ENCODE peak calls at places on chromosomes 12 and 14, in six cellular contexts. One of them, this sample, is unnamed.
A peak's percentile ranks its signal among the peaks of the same experiment; 100 is the strongest.

GRCh38 chr12:81263072-81263471 is 185.2 kb downstream of the ACSS3 start:
- DNase-seq in heart left ventricle: no peak
- DNase-seq in ovary: no peak
- DNase-seq in body of pancreas: no peak
- DNase-seq in esophagus muscularis mucosa: no peak
- DNase-seq in endothelial cell of umbilical vein: no peak
- DNase-seq in this sample: no peak

GRCh38 chr14:68143341-68143807 is 323.8 kb downstream of the RAD51B start:
- DNase-seq in heart left ventricle: peak; percentile 81
- DNase-seq in ovary: peak; percentile 95
- DNase-seq in body of pancreas: peak; percentile 88
- DNase-seq in esophagus muscularis mucosa: peak; percentile 94
- DNase-seq in endothelial cell of umbilical vein: peak; percentile 48
- DNase-seq in this sample: peak; percentile 4

GRCh38 chr12:77047341-77048202 is 17.8 kb downstream of the E2F7 start:
- DNase-seq in heart left ventricle: no peak
- DNase-seq in ovary: no peak
- DNase-seq in body of pancreas: no peak
- DNase-seq in esophagus muscularis mucosa: no peak
- DNase-seq in endothelial cell of umbilical vein: no peak
- DNase-seq in this sample: no peak

GRCh38 chr14:41609704-41610183 is 3.1 kb downstream of the LRFN5 start:
- DNase-seq in heart left ventricle: no peak
- DNase-seq in ovary: no peak
- DNase-seq in body of pancreas: no peak
- DNase-seq in esophagus muscularis mucosa: no peak
- DNase-seq in endothelial cell of umbilical vein: no peak
- DNase-seq in this sample: no peak

GRCh38 chr12:51009038-51009437 is 17.1 kb downstream of the SLC11A2 start:
- DNase-seq in heart left ventricle: peak; percentile 63
- DNase-seq in ovary: no peak
- DNase-seq in body of pancreas: peak; percentile 67
- DNase-seq in esophagus muscularis mucosa: no peak
- DNase-seq in endothelial cell of umbilical vein: no peak
- DNase-seq in this sample: peak; percentile 55

GRCh38 chr12:49349266-49349665 is 2.6 kb downstream of the DNAJC22 start:
- DNase-seq in heart left ventricle: no peak
- DNase-seq in ovary: no peak
- DNase-seq in body of pancreas: no peak
- DNase-seq in esophagus muscularis mucosa: no peak
- DNase-seq in endothelial cell of umbilical vein: no peak
- DNase-seq in this sample: no peak

GRCh38 chr14:66361013-66361412 is 125.2 kb upstream of the CCDC196 start:
- DNase-seq in heart left ventricle: no peak
- DNase-seq in ovary: no peak
- DNase-seq in body of pancreas: no peak
- DNase-seq in esophagus muscularis mucosa: no peak
- DNase-seq in endothelial cell of umbilical vein: no peak
- DNase-seq in this sample: no peak

GRCh38 chr12:55728185-55728931 is 451 bp downstream of the CD63 start:
- DNase-seq in heart left ventricle: peak; percentile 90
- DNase-seq in ovary: peak; percentile 89
- DNase-seq in body of pancreas: peak; percentile 89
- DNase-seq in esophagus muscularis mucosa: no peak
- DNase-seq in endothelial cell of umbilical vein: peak; percentile 61
- DNase-seq in this sample: peak; percentile 69

GRCh38 chr14:90905531-90905930 is 89.3 kb upstream of the TTC7B start:
- DNase-seq in heart left ventricle: no peak
- DNase-seq in ovary: no peak
- DNase-seq in body of pancreas: no peak
- DNase-seq in esophagus muscularis mucosa: no peak
- DNase-seq in endothelial cell of umbilical vein: no peak
- DNase-seq in this sample: no peak

GRCh38 chr14:98791661-98792060 is 480.3 kb downstream of the BCL11B start:
- DNase-seq in heart left ventricle: no peak
- DNase-seq in ovary: no peak
- DNase-seq in body of pancreas: no peak
- DNase-seq in esophagus muscularis mucosa: no peak
- DNase-seq in endothelial cell of umbilical vein: no peak
- DNase-seq in this sample: no peak

GRCh38 chr12:42910656-42911055 is 321.1 kb upstream of the PRICKLE1 start:
- DNase-seq in heart left ventricle: no peak
- DNase-seq in ovary: no peak
- DNase-seq in body of pancreas: no peak
- DNase-seq in esophagus muscularis mucosa: no peak
- DNase-seq in endothelial cell of umbilical vein: no peak
- DNase-seq in this sample: no peak

GRCh38 chr12:63941879-63942278 is 97.4 kb downstream of the SRGAP1 start:
- DNase-seq in heart left ventricle: no peak
- DNase-seq in ovary: no peak
- DNase-seq in body of pancreas: no peak
- DNase-seq in esophagus muscularis mucosa: no peak
- DNase-seq in endothelial cell of umbilical vein: no peak
- DNase-seq in this sample: no peak

GRCh38 chr12:101280006-101280505 is at the start of gene UTP20:
- DNase-seq in heart left ventricle: peak; percentile 90
- DNase-seq in ovary: peak; percentile 93
- DNase-seq in body of pancreas: peak; percentile 91
- DNase-seq in esophagus muscularis mucosa: peak; percentile 98
- DNase-seq in endothelial cell of umbilical vein: peak; percentile 94
- DNase-seq in this sample: peak; percentile 96

GRCh38 chr14:30525833-30526232 is 33.1 kb upstream of the G2E3 start:
- DNase-seq in heart left ventricle: no peak
- DNase-seq in ovary: no peak
- DNase-seq in body of pancreas: no peak
- DNase-seq in esophagus muscularis mucosa: no peak
- DNase-seq in endothelial cell of umbilical vein: no peak
- DNase-seq in this sample: no peak

GRCh38 chr12:111907740-111908139 is 65.7 kb downstream of the MAPKAPK5 start:
- DNase-seq in heart left ventricle: no peak
- DNase-seq in ovary: no peak
- DNase-seq in body of pancreas: no peak
- DNase-seq in esophagus muscularis mucosa: no peak
- DNase-seq in endothelial cell of umbilical vein: no peak
- DNase-seq in this sample: no peak

GRCh38 chr12:128909653-128910052 is 56.4 kb downstream of the GLT1D1 start:
- DNase-seq in heart left ventricle: no peak
- DNase-seq in ovary: no peak
- DNase-seq in body of pancreas: no peak
- DNase-seq in esophagus muscularis mucosa: no peak
- DNase-seq in endothelial cell of umbilical vein: no peak
- DNase-seq in this sample: no peak

GRCh38 chr14:76320486-76320885 is 55.5 kb upstream of the ESRRB start:
- DNase-seq in heart left ventricle: no peak
- DNase-seq in ovary: no peak
- DNase-seq in body of pancreas: no peak
- DNase-seq in esophagus muscularis mucosa: no peak
- DNase-seq in endothelial cell of umbilical vein: no peak
- DNase-seq in this sample: no peak

GRCh38 chr12:98532687-98533304 is 17.4 kb downstream of the TMPO start:
- DNase-seq in heart left ventricle: no peak
- DNase-seq in ovary: no peak
- DNase-seq in body of pancreas: peak; percentile 30
- DNase-seq in esophagus muscularis mucosa: no peak
- DNase-seq in endothelial cell of umbilical vein: peak; percentile 51
- DNase-seq in this sample: peak; percentile 78

GRCh38 chr12:29103539-29103974 is 45.5 kb upstream of the FAR2 start:
- DNase-seq in heart left ventricle: no peak
- DNase-seq in ovary: no peak
- DNase-seq in body of pancreas: no peak
- DNase-seq in esophagus muscularis mucosa: no peak
- DNase-seq in endothelial cell of umbilical vein: no peak
- DNase-seq in this sample: peak; percentile 23

GRCh38 chr12:3453947-3454675 is 36.9 kb upstream of the PRMT8 start:
- DNase-seq in heart left ventricle: no peak
- DNase-seq in ovary: no peak
- DNase-seq in body of pancreas: no peak
- DNase-seq in esophagus muscularis mucosa: no peak
- DNase-seq in endothelial cell of umbilical vein: no peak
- DNase-seq in this sample: no peak

GRCh38 chr12:49974231-49974675 is 1.5 kb downstream of the AQP6 start:
- DNase-seq in heart left ventricle: peak; percentile 70
- DNase-seq in ovary: peak; percentile 53
- DNase-seq in body of pancreas: peak; percentile 75
- DNase-seq in esophagus muscularis mucosa: no peak
- DNase-seq in endothelial cell of umbilical vein: peak; percentile 47
- DNase-seq in this sample: peak; percentile 29

GRCh38 chr12:65123435-65124063 is 2.4 kb upstream of the WIF1 start:
- DNase-seq in heart left ventricle: no peak
- DNase-seq in ovary: no peak
- DNase-seq in body of pancreas: peak; percentile 17
- DNase-seq in esophagus muscularis mucosa: no peak
- DNase-seq in endothelial cell of umbilical vein: peak; percentile 40
- DNase-seq in this sample: peak; percentile 60

GRCh38 chr12:75783093-75783877 is 248.3 kb downstream of the PHLDA1 start:
- DNase-seq in heart left ventricle: peak; percentile 30
- DNase-seq in ovary: no peak
- DNase-seq in body of pancreas: peak; percentile 28
- DNase-seq in esophagus muscularis mucosa: no peak
- DNase-seq in endothelial cell of umbilical vein: no peak
- DNase-seq in this sample: no peak

GRCh38 chr14:32764131-32764530 is 174.5 kb upstream of the NPAS3 start:
- DNase-seq in heart left ventricle: no peak
- DNase-seq in ovary: no peak
- DNase-seq in body of pancreas: no peak
- DNase-seq in esophagus muscularis mucosa: no peak
- DNase-seq in endothelial cell of umbilical vein: no peak
- DNase-seq in this sample: no peak

GRCh38 chr12:3973939-3974644 is 100.9 kb upstream of the PARP11 start:
- DNase-seq in heart left ventricle: no peak
- DNase-seq in ovary: no peak
- DNase-seq in body of pancreas: peak; percentile 14
- DNase-seq in esophagus muscularis mucosa: no peak
- DNase-seq in endothelial cell of umbilical vein: no peak
- DNase-seq in this sample: peak; percentile 33

GRCh38 chr14:61733972-61734371 is 28.2 kb upstream of the SNAPC1 start:
- DNase-seq in heart left ventricle: no peak
- DNase-seq in ovary: no peak
- DNase-seq in body of pancreas: no peak
- DNase-seq in esophagus muscularis mucosa: no peak
- DNase-seq in endothelial cell of umbilical vein: no peak
- DNase-seq in this sample: no peak

GRCh38 chr14:79278286-79278797 is 933.0 kb downstream of the DIO2 start:
- DNase-seq in heart left ventricle: no peak
- DNase-seq in ovary: no peak
- DNase-seq in body of pancreas: no peak
- DNase-seq in esophagus muscularis mucosa: no peak
- DNase-seq in endothelial cell of umbilical vein: no peak
- DNase-seq in this sample: no peak

GRCh38 chr12:21662122-21662792 is 4.6 kb upstream of the LDHB start:
- DNase-seq in heart left ventricle: no peak
- DNase-seq in ovary: no peak
- DNase-seq in body of pancreas: no peak
- DNase-seq in esophagus muscularis mucosa: no peak
- DNase-seq in endothelial cell of umbilical vein: no peak
- DNase-seq in this sample: no peak

GRCh38 chr12:21655594-21655993 is 2.0 kb downstream of the LDHB start:
- DNase-seq in heart left ventricle: no peak
- DNase-seq in ovary: no peak
- DNase-seq in body of pancreas: no peak
- DNase-seq in esophagus muscularis mucosa: no peak
- DNase-seq in endothelial cell of umbilical vein: no peak
- DNase-seq in this sample: peak; percentile 60

GRCh38 chr12:21656931-21657335 is 709 bp downstream of the LDHB start:
- DNase-seq in heart left ventricle: peak; percentile 27
- DNase-seq in ovary: no peak
- DNase-seq in body of pancreas: peak; percentile 60
- DNase-seq in esophagus muscularis mucosa: no peak
- DNase-seq in endothelial cell of umbilical vein: peak; percentile 69
- DNase-seq in this sample: peak; percentile 71

GRCh38 chr12:21659383-21659782 is 1.7 kb upstream of the LDHB start:
- DNase-seq in heart left ventricle: no peak
- DNase-seq in ovary: no peak
- DNase-seq in body of pancreas: no peak
- DNase-seq in esophagus muscularis mucosa: no peak
- DNase-seq in endothelial cell of umbilical vein: no peak
- DNase-seq in this sample: peak; percentile 6

DNA sequence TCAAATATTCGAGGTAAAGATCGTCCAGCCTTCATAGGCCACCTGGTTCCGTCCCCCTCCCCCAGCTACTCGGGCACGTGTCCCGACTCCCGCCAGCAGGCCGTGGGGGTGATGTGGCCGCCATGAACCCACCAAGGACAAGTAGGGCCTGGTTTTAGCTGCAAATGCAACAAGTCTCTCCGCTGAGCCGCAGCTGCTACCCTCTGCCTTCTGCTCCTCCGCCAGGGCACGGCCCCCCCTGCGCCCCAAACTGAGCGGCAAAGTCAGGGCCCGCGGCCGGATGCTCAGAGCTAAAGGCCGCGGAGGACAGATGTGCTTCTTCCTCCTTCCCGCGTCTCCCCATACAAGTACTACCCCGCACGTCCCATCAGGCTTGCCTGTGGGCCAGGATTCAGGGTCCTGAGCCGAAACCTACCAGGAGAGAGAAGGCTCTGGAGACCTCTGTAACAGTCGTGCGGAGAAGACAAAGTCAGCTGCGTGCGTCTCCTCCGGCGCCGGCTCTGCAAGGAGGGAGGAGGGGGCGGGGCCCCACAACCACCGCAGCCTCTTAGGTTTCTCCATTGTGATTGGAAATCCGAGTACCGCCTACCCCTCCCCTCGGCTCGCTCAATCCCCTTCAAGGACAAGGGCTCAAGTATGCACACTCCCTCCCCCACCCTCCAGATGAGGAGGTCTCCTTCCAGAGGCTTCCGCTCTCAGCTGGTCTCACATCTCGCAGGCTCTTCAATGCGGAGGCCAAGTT is at the start of gene LDHB:
- DNase-seq in heart left ventricle: peak; percentile 96
- DNase-seq in ovary: peak; percentile 94
- DNase-seq in body of pancreas: peak; percentile 97
- DNase-seq in esophagus muscularis mucosa: peak; percentile 98
- DNase-seq in endothelial cell of umbilical vein: peak; percentile 97
- DNase-seq in this sample: peak; percentile 87
- TF ChIP-seq POLR2A in heart left ventricle: peak; percentile 96
- TF ChIP-seq POLR2A in ovary: peak; percentile 85
- TF ChIP-seq POLR2A in body of pancreas: peak; percentile 89
- TF ChIP-seq POLR2A in esophagus muscularis mucosa: peak; percentile 79
- TF ChIP-seq POLR2A in endothelial cell of umbilical vein: peak; percentile 98
- TF ChIP-seq POLR2A in this sample: peak; percentile 93

GRCh38 chr14:73764881-73765280 is 50.7 kb upstream of the PNMA1 start:
- DNase-seq in heart left ventricle: peak; percentile 82
- DNase-seq in ovary: peak; percentile 64
- DNase-seq in body of pancreas: peak; percentile 89
- DNase-seq in esophagus muscularis mucosa: no peak
- DNase-seq in endothelial cell of umbilical vein: peak; percentile 81
- DNase-seq in this sample: no peak
- TF ChIP-seq POLR2A in heart left ventricle: no peak
- TF ChIP-seq POLR2A in ovary: no peak
- TF ChIP-seq POLR2A in body of pancreas: no peak
- TF ChIP-seq POLR2A in esophagus muscularis mucosa: no peak
- TF ChIP-seq POLR2A in endothelial cell of umbilical vein: no peak
- TF ChIP-seq POLR2A in this sample: no peak

GRCh38 chr14:89417111-89417468 is at the start of gene FOXN3:
- DNase-seq in heart left ventricle: peak; percentile 96
- DNase-seq in ovary: peak; percentile 93
- DNase-seq in body of pancreas: peak; percentile 95
- DNase-seq in esophagus muscularis mucosa: peak; percentile 97
- DNase-seq in endothelial cell of umbilical vein: peak; percentile 81
- DNase-seq in this sample: peak; percentile 93
- TF ChIP-seq POLR2A in heart left ventricle: peak; percentile 57
- TF ChIP-seq POLR2A in ovary: peak; percentile 20
- TF ChIP-seq POLR2A in body of pancreas: no peak
- TF ChIP-seq POLR2A in esophagus muscularis mucosa: no peak
- TF ChIP-seq POLR2A in endothelial cell of umbilical vein: no peak
- TF ChIP-seq POLR2A in this sample: no peak

GRCh38 chr14:69766984-69767368 is at the start of gene SRSF5:
- DNase-seq in heart left ventricle: peak; percentile 97
- DNase-seq in ovary: peak; percentile 97
- DNase-seq in body of pancreas: peak; percentile 97
- DNase-seq in esophagus muscularis mucosa: peak; percentile 99
- DNase-seq in endothelial cell of umbilical vein: peak; percentile 97
- DNase-seq in this sample: peak; percentile 98
- TF ChIP-seq POLR2A in heart left ventricle: peak; percentile 97
- TF ChIP-seq POLR2A in ovary: peak; percentile 100
- TF ChIP-seq POLR2A in body of pancreas: peak; percentile 96
- TF ChIP-seq POLR2A in esophagus muscularis mucosa: peak; percentile 98
- TF ChIP-seq POLR2A in endothelial cell of umbilical vein: peak; percentile 99
- TF ChIP-seq POLR2A in this sample: peak; percentile 100

This sample was measured in erythroblast.